ENCODE peak calls at places on chromosome 2, in eight cellular contexts. O is body of pancreas, Y is neural progenitor cell, D is upper lobe of right lung, U is brain microvascular endothelial cell, B is esophagus muscularis mucosa, S is kidney, A is lung. L is an unnamed sample.

GRCh38 chr2:3113122-3113521 is 264.5 kb downstream of the EIPR1 start:
- DNase-seq in O (no peak), Y (no peak), D (no peak), U (no peak), B (peak), S (no peak), A (no peak), L (no peak)

GRCh38 chr2:95346236-95346737 is 49.1 kb downstream of the KCNIP3 start:
- DNase-seq in O (peak), Y (no peak), D (peak), U (no peak), B (no peak), S (peak), A (no peak), L (peak)

GRCh38 chr2:199019898-199020507 is 437.7 kb downstream of the SATB2 start:
- DNase-seq in O (no peak), Y (peak), D (no peak), U (peak), B (no peak), S (no peak), A (no peak), L (peak)

GRCh38 chr2:105299290-105299689 is 30.2 kb downstream of the TGFBRAP1 start:
- DNase-seq in O (no peak), Y (peak), D (no peak), U (no peak), B (no peak), S (no peak), A (no peak), L (no peak)

GRCh38 chr2:240989451-240990265 is 8.8 kb upstream of the SNED1 start:
- DNase-seq in O (peak), Y (peak), D (peak), U (no peak), B (no peak), S (peak), A (no peak), L (peak)

GRCh38 chr2:6911721-6912120 is 5.5 kb upstream of the RNF144A start:
- DNase-seq in O (no peak), Y (no peak), D (no peak), U (no peak), B (no peak), S (no peak), A (no peak), L (no peak)

GRCh38 chr2:137659616-137660015 is 304.7 kb upstream of the HNMT start:
- DNase-seq in O (no peak), Y (no peak), D (no peak), U (peak), B (no peak), S (no peak), A (no peak), L (no peak)

GRCh38 chr2:58812766-58813344 is 571.7 kb upstream of the FANCL start:
- DNase-seq in O (no peak), Y (no peak), D (no peak), U (no peak), B (no peak), S (no peak), A (no peak), L (no peak)

GRCh38 chr2:189522435-189523151 is 58.0 kb downstream of the SLC40A1 start:
- DNase-seq in O (peak), Y (no peak), D (no peak), U (no peak), B (no peak), S (no peak), A (no peak), L (peak)

GRCh38 chr2:161246301-161246700 is 61.9 kb upstream of the PSMD14 start:
- DNase-seq in O (no peak), Y (peak), D (no peak), U (no peak), B (no peak), S (no peak), A (no peak), L (no peak)

DNA sequence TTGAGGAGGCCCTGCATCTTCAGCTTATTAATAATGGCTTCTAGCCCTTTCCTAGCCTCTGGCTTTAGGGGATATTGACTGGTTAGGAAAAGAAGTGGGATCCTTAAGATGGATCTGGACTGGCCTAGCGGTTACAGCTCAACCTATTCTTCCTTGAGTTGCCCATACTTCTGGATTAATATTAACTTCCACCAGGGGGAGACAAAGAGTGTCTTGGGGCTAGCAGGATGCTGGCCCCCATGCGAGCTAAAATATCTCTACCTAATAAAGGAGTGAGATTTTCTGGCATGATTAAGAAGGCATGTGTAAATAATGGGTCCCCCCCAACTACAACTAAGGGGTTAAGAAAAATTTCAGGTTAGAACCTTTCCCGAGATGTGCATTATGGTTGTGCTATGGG is 23.2 kb upstream of the PLA2R1 start:
- DNase-seq in O (no peak), Y (no peak), D (no peak), U (no peak), B (no peak), S (no peak), A (no peak), L (no peak)
- TF ChIP-seq CTCF in O (no peak), Y (peak), D (no peak), U (peak), B (no peak), S (no peak), A (no peak), L (peak)

DNA sequence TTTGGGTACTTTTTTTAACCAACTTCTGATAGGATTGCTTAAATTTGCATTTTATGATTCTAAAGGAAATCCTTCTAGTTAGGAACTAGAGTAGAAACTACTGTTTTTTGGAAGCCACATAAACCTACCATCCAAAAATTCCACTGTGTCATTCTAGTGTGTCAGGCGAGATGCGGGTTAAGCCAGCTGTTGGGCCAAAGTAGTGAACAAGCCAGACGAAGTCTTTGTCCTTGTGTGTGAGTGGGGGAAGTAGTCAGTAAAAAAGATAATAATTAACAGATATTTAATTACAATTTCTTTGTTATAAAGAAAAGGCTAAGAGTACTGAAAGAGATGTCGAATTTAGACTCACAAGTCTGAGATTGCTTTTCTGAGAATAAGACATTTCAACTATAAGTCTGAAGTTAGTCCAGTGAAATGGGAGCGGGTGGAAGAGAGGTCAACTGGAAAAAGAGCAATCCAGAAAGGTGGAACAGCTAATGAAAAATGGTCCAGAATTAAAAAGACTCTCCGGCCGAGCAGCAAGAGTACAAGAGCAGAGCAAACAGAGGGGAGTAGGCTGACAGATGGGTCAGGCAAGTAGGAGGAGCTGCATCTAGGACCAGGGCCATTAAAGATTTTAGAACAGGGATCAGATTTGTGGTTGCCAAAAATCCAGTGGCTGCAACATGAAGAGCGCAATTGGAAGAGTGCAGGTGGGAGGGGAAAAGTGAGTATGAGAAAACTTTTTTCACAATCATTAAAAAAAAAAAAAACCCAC is 1.5 kb downstream of the EPB41L5 start:
- DNase-seq in O (peak), Y (peak), D (no peak), U (no peak), B (no peak), S (no peak), A (peak), L (no peak)
- H3K4me3 ChIP-seq in O (no peak), Y (peak), D (peak), U (no peak), B (peak), S (peak), A (no peak), L (peak)

GRCh38 chr2:130766037-130766436 is 10.7 kb downstream of the AMER3 start:
- DNase-seq in O (no peak), Y (no peak), D (no peak), U (no peak), B (peak), S (peak), A (no peak), L (no peak)

GRCh38 chr2:130768191-130768855 is 13.0 kb downstream of the AMER3 start:
- DNase-seq in O (no peak), Y (no peak), D (no peak), U (no peak), B (no peak), S (peak), A (no peak), L (no peak)

GRCh38 chr2:130765464-130765863 is 10.1 kb downstream of the AMER3 start:
- DNase-seq in O (no peak), Y (no peak), D (no peak), U (no peak), B (peak), S (peak), A (no peak), L (no peak)

GRCh38 chr2:130766711-130767407 is 11.5 kb downstream of the AMER3 start:
- DNase-seq in O (no peak), Y (no peak), D (no peak), U (no peak), B (peak), S (peak), A (no peak), L (no peak)

GRCh38 chr2:130767408-130767775 is 12.1 kb downstream of the AMER3 start:
- DNase-seq in O (no peak), Y (no peak), D (no peak), U (no peak), B (no peak), S (peak), A (no peak), L (no peak)
- TF ChIP-seq CTCF in O (no peak), Y (no peak), D (no peak), U (no peak), B (no peak), S (no peak), A (no peak), L (no peak)

GRCh38 chr2:219181531-219181930 is 3.5 kb downstream of the RETREG2 start:
- DNase-seq in O (peak), Y (no peak), D (no peak), U (no peak), B (peak), S (no peak), A (no peak), L (no peak)

GRCh38 chr2:219178377-219179175 is 501 bp downstream of the RETREG2 start:
- DNase-seq in O (peak), Y (peak), D (no peak), U (peak), B (peak), S (no peak), A (peak), L (peak)

GRCh38 chr2:219180961-219181360 is 2.9 kb downstream of the RETREG2 start:
- DNase-seq in O (peak), Y (no peak), D (no peak), U (no peak), B (peak), S (no peak), A (no peak), L (no peak)

GRCh38 chr2:219177594-219178376 is at the start of gene RETREG2:
- DNase-seq in O (peak), Y (peak), D (peak), U (peak), B (peak), S (peak), A (peak), L (peak)

DNA sequence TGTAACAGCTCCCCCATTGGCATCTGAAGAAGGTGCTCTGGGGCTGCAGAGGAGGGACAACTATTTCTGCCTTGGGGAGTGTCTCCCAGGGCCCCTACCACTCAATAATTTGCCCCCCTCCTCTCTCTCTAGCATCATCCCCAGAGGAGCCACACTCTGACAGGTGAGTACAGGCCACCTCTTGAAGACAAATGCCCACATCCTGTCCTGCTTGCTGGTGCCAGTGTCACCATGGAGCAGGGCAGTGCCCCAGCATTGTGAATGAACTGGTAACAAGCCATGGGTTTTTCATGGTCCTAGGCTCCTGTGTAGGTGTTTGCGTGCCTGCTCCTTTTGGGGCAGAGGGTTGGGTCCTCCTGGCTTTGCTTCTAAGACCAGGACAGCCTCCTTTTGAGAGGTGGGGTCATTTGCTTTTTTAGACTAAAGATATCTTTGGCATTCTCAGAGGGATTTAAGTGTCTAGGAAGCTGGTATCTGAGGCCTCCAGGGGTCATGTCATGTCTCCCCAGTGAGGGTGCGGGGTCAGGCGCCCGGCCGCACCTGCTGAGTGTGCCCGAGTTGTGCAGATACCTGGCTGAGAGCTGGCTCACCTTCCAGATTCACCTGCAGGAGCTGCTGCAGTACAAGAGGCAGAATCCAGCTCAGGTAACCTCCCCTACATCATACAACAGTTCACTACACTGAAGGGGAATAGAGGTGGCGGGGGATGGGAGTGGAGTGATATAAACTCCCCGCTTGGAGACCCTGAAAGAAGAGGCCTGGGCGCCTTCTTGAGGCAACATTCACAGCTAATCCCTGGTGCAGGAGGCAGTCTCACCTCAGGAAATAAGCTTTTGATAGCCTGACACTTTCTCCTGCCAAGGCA is 1.8 kb downstream of the RETREG2 start:
- DNase-seq in O (peak), Y (no peak), D (no peak), U (no peak), B (peak), S (no peak), A (no peak), L (no peak)
- H3K4me3 ChIP-seq in O (no peak), Y (no peak), D (peak), U (no peak), B (no peak), S (peak), A (no peak), L (no peak)

GRCh38 chr2:146677280-146677679 is 1167.5 kb upstream of the ACVR2A start:
- DNase-seq in O (no peak), Y (no peak), D (no peak), U (no peak), B (no peak), S (no peak), A (no peak), L (no peak)
- TF ChIP-seq CTCF in O (no peak), Y (no peak), D (no peak), U (peak), B (no peak), S (no peak), A (no peak), L (peak)

GRCh38 chr2:68465081-68465916 is 1.8 kb downstream of the FBXO48 start:
- DNase-seq in O (no peak), Y (no peak), D (no peak), U (no peak), B (no peak), S (no peak), A (no peak), L (peak)
- H3K4me3 ChIP-seq in O (no peak), Y (no peak), D (no peak), U (no peak), B (no peak), S (no peak), A (no peak), L (no peak)

GRCh38 chr2:179449010-179449409 is 184.4 kb upstream of the SESTD1 start:
- DNase-seq in O (no peak), Y (no peak), D (no peak), U (no peak), B (no peak), S (no peak), A (no peak), L (no peak)

GRCh38 chr2:179447426-179447825 is 182.8 kb upstream of the SESTD1 start:
- DNase-seq in O (no peak), Y (no peak), D (no peak), U (no peak), B (no peak), S (no peak), A (no peak), L (no peak)

GRCh38 chr2:179446475-179447141 is 182.0 kb upstream of the SESTD1 start:
- DNase-seq in O (no peak), Y (no peak), D (no peak), U (no peak), B (no peak), S (no peak), A (no peak), L (no peak)

GRCh38 chr2:179444056-179444455 is 179.4 kb upstream of the SESTD1 start:
- DNase-seq in O (no peak), Y (no peak), D (no peak), U (no peak), B (no peak), S (no peak), A (no peak), L (peak)

DNA sequence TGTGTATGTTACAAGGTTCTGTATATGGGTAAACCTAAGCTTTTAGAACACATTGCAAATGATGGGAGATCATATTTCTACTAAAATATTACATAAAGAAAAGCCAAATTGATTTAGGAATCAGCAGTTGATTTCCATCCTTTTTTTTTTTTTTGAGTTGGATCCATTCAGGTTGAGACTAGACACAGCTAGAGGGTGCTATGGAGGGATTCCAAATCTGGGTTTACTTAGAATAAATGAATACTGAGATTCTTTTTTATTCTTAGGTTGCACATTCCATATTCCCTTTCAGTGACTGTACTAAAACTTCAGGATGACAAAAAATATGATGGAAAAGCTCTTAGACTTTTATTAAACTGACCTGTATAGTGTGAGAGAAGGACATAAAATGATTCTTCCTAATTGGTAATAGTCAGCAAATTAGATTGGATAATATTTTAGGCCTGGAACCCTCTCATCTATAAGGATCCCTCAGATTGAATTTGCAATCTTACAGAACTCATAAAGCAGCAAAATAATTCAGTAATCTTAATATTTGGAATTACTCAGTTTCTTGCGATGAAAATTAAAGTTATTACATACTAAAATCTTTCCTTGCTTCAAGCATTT is 183.3 kb upstream of the SESTD1 start:
- DNase-seq in O (no peak), Y (no peak), D (no peak), U (no peak), B (no peak), S (no peak), A (no peak), L (no peak)
- TF ChIP-seq CTCF in O (no peak), Y (peak), D (no peak), U (peak), B (no peak), S (no peak), A (no peak), L (no peak)

DNA sequence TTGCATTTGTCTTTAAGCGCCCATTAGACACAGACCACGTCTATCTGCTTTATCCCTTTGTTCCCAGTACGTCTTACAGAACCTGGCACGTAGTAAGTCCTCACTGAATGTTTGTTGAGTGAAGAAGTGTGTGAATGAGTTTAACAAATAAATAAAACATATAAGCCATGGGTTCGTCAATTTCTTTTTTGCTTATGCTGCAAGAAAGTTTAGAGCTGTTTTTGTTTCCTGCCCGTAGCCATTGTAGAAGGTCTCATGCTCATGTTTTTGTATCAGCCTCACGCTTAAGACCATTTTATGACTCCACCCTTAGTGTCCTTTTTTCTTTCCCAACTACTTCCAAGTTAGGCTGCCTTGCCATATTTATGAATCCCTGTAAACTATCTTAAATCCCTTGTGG is 2.5 kb downstream of the ADD2 start:
- DNase-seq in O (no peak), Y (no peak), D (no peak), U (no peak), B (no peak), S (no peak), A (no peak), L (no peak)
- H3K4me3 ChIP-seq in O (no peak), Y (no peak), D (no peak), U (no peak), B (no peak), S (no peak), A (no peak), L (no peak)

DNA sequence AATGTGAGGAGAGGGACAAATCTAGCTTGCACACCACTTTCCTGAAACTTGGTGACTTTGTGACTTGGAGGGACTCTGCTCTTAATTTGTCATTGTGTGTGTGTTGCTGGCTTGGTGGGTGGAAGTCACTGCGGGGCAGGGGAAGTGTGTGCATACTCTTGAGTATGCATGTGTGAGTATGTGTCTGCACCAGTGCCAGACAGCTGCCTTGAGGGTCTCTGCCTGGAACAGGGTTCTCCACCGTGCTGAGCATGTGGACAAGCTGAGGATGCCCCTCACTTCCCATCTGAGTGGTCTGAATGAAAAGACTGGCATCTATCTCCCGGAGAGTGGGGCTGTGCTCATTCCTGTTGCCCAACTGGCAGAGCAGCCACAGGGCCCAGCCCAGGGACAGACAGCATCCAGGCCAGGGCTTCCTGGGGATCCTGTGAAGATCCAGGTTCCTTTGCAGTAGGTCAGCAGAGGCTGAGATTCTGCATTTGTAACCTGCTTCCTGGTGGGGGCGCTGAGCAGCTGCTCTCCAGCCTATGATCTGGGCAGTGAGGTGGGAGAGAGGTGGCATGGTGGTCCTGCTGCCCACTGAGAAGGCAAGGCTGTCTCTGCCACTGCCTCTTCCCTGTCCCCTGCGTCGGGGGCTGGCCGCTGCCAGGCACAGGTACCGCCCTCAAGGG is 138.9 kb upstream of the HAAO start:
- DNase-seq in O (no peak), Y (peak), D (peak), U (no peak), B (no peak), S (no peak), A (no peak), L (no peak)
- TF ChIP-seq CTCF in O (no peak), Y (peak), D (no peak), U (peak), B (no peak), S (no peak), A (no peak), L (peak)